ENCODE peak calls at places on chromosomes 1 and 21, in four cellular contexts. One of them, this sample, is unnamed.

GRCh38 chr1:225823811-225824261 is 13.9 kb downstream of the EPHX1 start:
- DNase-seq in fibroblast of lung: no peak
- DNase-seq in colonic mucosa: no peak
- DNase-seq in body of pancreas: no peak
- DNase-seq in this sample: no peak

GRCh38 chr1:44359234-44359937 is 4.3 kb upstream of the ERI3 start:
- DNase-seq in body of pancreas: no peak
- DNase-seq in fibroblast of lung: no peak
- DNase-seq in colonic mucosa: no peak
- DNase-seq in this sample: no peak

GRCh38 chr1:171251042-171251740 is 2.9 kb downstream of the FMO1 start:
- DNase-seq in body of pancreas: peak
- DNase-seq in fibroblast of lung: peak
- DNase-seq in colonic mucosa: peak
- DNase-seq in this sample: peak

GRCh38 chr1:161121838-161122237 is 3.9 kb downstream of the NIT1 start:
- DNase-seq in colonic mucosa: no peak
- DNase-seq in fibroblast of lung: no peak
- DNase-seq in body of pancreas: no peak
- DNase-seq in this sample: no peak

GRCh38 chr1:203519053-203519770 is 25.3 kb downstream of the OPTC start:
- DNase-seq in body of pancreas: peak
- DNase-seq in fibroblast of lung: peak
- DNase-seq in colonic mucosa: no peak
- DNase-seq in this sample: peak

GRCh38 chr1:17759114-17759513 is 4.0 kb downstream of the ACTL8 start:
- DNase-seq in fibroblast of lung: no peak
- DNase-seq in body of pancreas: no peak
- DNase-seq in colonic mucosa: peak
- DNase-seq in this sample: peak

GRCh38 chr1:45335732-45336365 is 4.1 kb upstream of the TOE1 start:
- DNase-seq in colonic mucosa: peak
- DNase-seq in fibroblast of lung: no peak
- DNase-seq in body of pancreas: no peak
- DNase-seq in this sample: no peak

GRCh38 chr1:156797212-156797871 is 19.3 kb downstream of the SH2D2A start:
- DNase-seq in fibroblast of lung: peak
- DNase-seq in colonic mucosa: peak
- DNase-seq in body of pancreas: peak
- DNase-seq in this sample: peak

GRCh38 chr1:75616436-75617433 is 5.8 kb upstream of the SLC44A5 start:
- DNase-seq in body of pancreas: no peak
- DNase-seq in fibroblast of lung: peak
- DNase-seq in colonic mucosa: no peak
- DNase-seq in this sample: peak

GRCh38 chr1:225921734-225922709 is 2.0 kb downstream of the PYCR2 start:
- DNase-seq in fibroblast of lung: peak
- DNase-seq in colonic mucosa: no peak
- DNase-seq in body of pancreas: peak
- DNase-seq in this sample: no peak

GRCh38 chr1:228006034-228006792 is 585 bp upstream of the WNT3A start:
- DNase-seq in fibroblast of lung: no peak
- DNase-seq in body of pancreas: no peak
- DNase-seq in colonic mucosa: no peak
- DNase-seq in this sample: peak

GRCh38 chr1:205538211-205538840 is 33.9 kb downstream of the CDK18 start:
- DNase-seq in body of pancreas: no peak
- DNase-seq in colonic mucosa: peak
- DNase-seq in fibroblast of lung: peak
- DNase-seq in this sample: peak

GRCh38 chr1:148353461-148354283 is 129.4 kb downstream of the PPIAL4G start:
- DNase-seq in fibroblast of lung: peak
- DNase-seq in body of pancreas: no peak
- DNase-seq in colonic mucosa: no peak
- DNase-seq in this sample: peak

GRCh38 chr1:202283991-202284390 is 57.7 kb downstream of the UBE2T start:
- DNase-seq in body of pancreas: no peak
- DNase-seq in fibroblast of lung: peak
- DNase-seq in colonic mucosa: no peak
- DNase-seq in this sample: no peak

GRCh38 chr21:34936874-34937563 is 112.1 kb downstream of the RUNX1 start:
- DNase-seq in body of pancreas: no peak
- DNase-seq in fibroblast of lung: no peak
- DNase-seq in colonic mucosa: no peak
- DNase-seq in this sample: no peak

GRCh38 chr1:94993931-94994645 is 67.2 kb upstream of the CNN3 start:
- DNase-seq in body of pancreas: no peak
- DNase-seq in fibroblast of lung: peak
- DNase-seq in colonic mucosa: no peak
- DNase-seq in this sample: no peak

GRCh38 chr1:203448521-203449061 is 27.0 kb upstream of the PRELP start:
- DNase-seq in body of pancreas: peak
- DNase-seq in fibroblast of lung: no peak
- DNase-seq in colonic mucosa: no peak
- DNase-seq in this sample: peak

GRCh38 chr1:184791199-184791935 is 36.7 kb upstream of the EDEM3 start:
- DNase-seq in body of pancreas: no peak
- DNase-seq in colonic mucosa: no peak
- DNase-seq in fibroblast of lung: peak
- DNase-seq in this sample: no peak

GRCh38 chr21:17688912-17689874 is 76.5 kb upstream of the BTG3 start:
- DNase-seq in colonic mucosa: peak
- DNase-seq in body of pancreas: peak
- DNase-seq in fibroblast of lung: peak
- DNase-seq in this sample: peak

GRCh38 chr1:117368116-117369108 is 1.2 kb downstream of the MAN1A2 start:
- DNase-seq in fibroblast of lung: no peak
- DNase-seq in body of pancreas: peak
- DNase-seq in colonic mucosa: peak
- DNase-seq in this sample: no peak

GRCh38 chr1:45543599-45544417 is 6.8 kb upstream of the AKR1A1 start:
- DNase-seq in colonic mucosa: peak
- DNase-seq in fibroblast of lung: peak
- DNase-seq in body of pancreas: peak
- DNase-seq in this sample: no peak

GRCh38 chr1:160006312-160006940 is 25.4 kb downstream of the PIGM start:
- DNase-seq in colonic mucosa: peak
- DNase-seq in body of pancreas: peak
- DNase-seq in fibroblast of lung: peak
- DNase-seq in this sample: peak

GRCh38 chr1:41152622-41153044 is 89.5 kb downstream of the SCMH1 start:
- DNase-seq in fibroblast of lung: peak
- DNase-seq in body of pancreas: peak
- DNase-seq in colonic mucosa: no peak
- DNase-seq in this sample: no peak

GRCh38 chr21:44846485-44847260 is 26.8 kb downstream of the PTTG1IP start:
- DNase-seq in body of pancreas: peak
- DNase-seq in colonic mucosa: peak
- DNase-seq in fibroblast of lung: peak
- DNase-seq in this sample: no peak

GRCh38 chr1:17441265-17441992 is 2.0 kb upstream of the RCC2 start:
- DNase-seq in colonic mucosa: no peak
- DNase-seq in fibroblast of lung: peak
- DNase-seq in body of pancreas: no peak
- DNase-seq in this sample: no peak

GRCh38 chr1:2519729-2520128 is 6.7 kb downstream of the PANK4 start:
- DNase-seq in body of pancreas: no peak
- DNase-seq in fibroblast of lung: no peak
- DNase-seq in colonic mucosa: no peak
- DNase-seq in this sample: no peak

GRCh38 chr1:97088386-97088785 is 366.8 kb downstream of the PTBP2 start:
- DNase-seq in fibroblast of lung: no peak
- DNase-seq in colonic mucosa: no peak
- DNase-seq in body of pancreas: no peak
- DNase-seq in this sample: no peak

GRCh38 chr1:65056234-65056633 is 89.9 kb upstream of the JAK1 start:
- DNase-seq in colonic mucosa: no peak
- DNase-seq in fibroblast of lung: no peak
- DNase-seq in body of pancreas: no peak
- DNase-seq in this sample: no peak

GRCh38 chr1:239999170-239999569 is 92.5 kb upstream of the FMN2 start:
- DNase-seq in colonic mucosa: no peak
- DNase-seq in body of pancreas: no peak
- DNase-seq in fibroblast of lung: no peak
- DNase-seq in this sample: no peak

GRCh38 chr21:17119466-17120297 is 393.2 kb upstream of the CXADR start:
- DNase-seq in body of pancreas: no peak
- DNase-seq in colonic mucosa: no peak
- DNase-seq in fibroblast of lung: no peak
- DNase-seq in this sample: no peak

GRCh38 chr1:6262570-6263420 is 1.9 kb upstream of the GPR153 start:
- DNase-seq in colonic mucosa: peak
- DNase-seq in fibroblast of lung: no peak
- DNase-seq in body of pancreas: peak
- DNase-seq in this sample: no peak

GRCh38 chr1:27342778-27343638 is 1.2 kb downstream of the SYTL1 start:
- DNase-seq in fibroblast of lung: no peak
- DNase-seq in body of pancreas: peak
- DNase-seq in colonic mucosa: peak
- DNase-seq in this sample: peak

GRCh38 chr1:27341525-27342252 is at the start of gene SYTL1:
- DNase-seq in body of pancreas: peak
- DNase-seq in colonic mucosa: peak
- DNase-seq in fibroblast of lung: peak
- DNase-seq in this sample: peak

GRCh38 chr1:27342391-27342777 is 562 bp downstream of the SYTL1 start:
- DNase-seq in fibroblast of lung: no peak
- DNase-seq in body of pancreas: no peak
- DNase-seq in colonic mucosa: no peak
- DNase-seq in this sample: peak

GRCh38 chr1:27345272-27345671 is 3.5 kb downstream of the SYTL1 start:
- DNase-seq in fibroblast of lung: no peak
- DNase-seq in body of pancreas: no peak
- DNase-seq in colonic mucosa: no peak
- DNase-seq in this sample: peak

DNA sequence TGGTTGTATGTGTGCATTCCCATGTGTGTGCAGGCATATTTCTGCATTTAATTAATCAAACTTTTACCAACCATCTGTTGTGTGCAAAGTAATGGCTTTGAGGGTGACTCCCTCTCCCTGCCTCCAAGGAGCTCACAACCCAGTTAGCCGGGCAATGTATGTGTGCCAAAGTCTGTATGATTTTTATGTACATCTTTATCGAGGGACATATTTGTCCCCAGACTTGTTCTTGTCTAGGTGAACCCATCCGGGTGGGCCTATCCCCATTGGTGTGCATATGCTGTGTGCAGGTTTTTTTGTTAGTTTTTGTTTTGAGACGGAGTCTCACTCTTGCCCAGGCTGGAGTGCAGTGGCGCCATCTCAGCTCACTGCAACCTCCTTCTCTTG is 1.8 kb downstream of the SYTL1 start:
- DNase-seq in body of pancreas: no peak
- DNase-seq in colonic mucosa: no peak
- DNase-seq in fibroblast of lung: no peak
- DNase-seq in this sample: peak
- H3K27ac ChIP-seq in body of pancreas: peak
- H3K27ac ChIP-seq in colonic mucosa: no peak
- H3K27ac ChIP-seq in fibroblast of lung: no peak
- H3K27ac ChIP-seq in this sample: no peak

DNA sequence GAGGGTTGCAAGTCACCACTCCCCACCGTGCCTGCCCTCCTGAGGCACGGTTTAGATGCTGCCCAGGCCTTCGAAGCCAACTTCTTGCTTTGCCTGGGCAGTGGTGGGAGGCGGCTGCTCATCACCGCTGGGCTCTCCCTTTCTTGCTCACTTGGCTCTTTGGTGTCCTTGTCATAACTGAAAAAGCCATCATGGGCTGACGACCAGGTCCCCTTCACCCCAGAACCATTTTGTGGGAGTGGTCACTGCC is 18.2 kb upstream of the KANK4 start:
- DNase-seq in fibroblast of lung: no peak
- DNase-seq in colonic mucosa: no peak
- DNase-seq in body of pancreas: no peak
- DNase-seq in this sample: no peak
- H3K27ac ChIP-seq in fibroblast of lung: no peak
- H3K27ac ChIP-seq in colonic mucosa: no peak
- H3K27ac ChIP-seq in body of pancreas: no peak
- H3K27ac ChIP-seq in this sample: peak

GRCh38 chr21:43766734-43767497 is 9.2 kb downstream of the CSTB start:
- DNase-seq in body of pancreas: peak
- DNase-seq in colonic mucosa: peak
- DNase-seq in fibroblast of lung: no peak
- DNase-seq in this sample: no peak

GRCh38 chr21:43767498-43767979 is 8.6 kb downstream of the CSTB start:
- DNase-seq in body of pancreas: no peak
- DNase-seq in fibroblast of lung: no peak
- DNase-seq in colonic mucosa: no peak
- DNase-seq in this sample: no peak

GRCh38 chr21:43769325-43769958 is 6.7 kb downstream of the CSTB start:
- DNase-seq in fibroblast of lung: no peak
- DNase-seq in colonic mucosa: no peak
- DNase-seq in body of pancreas: no peak
- DNase-seq in this sample: no peak

GRCh38 chr21:43768868-43769167 is 7.3 kb downstream of the CSTB start:
- DNase-seq in body of pancreas: no peak
- DNase-seq in colonic mucosa: no peak
- DNase-seq in fibroblast of lung: no peak
- DNase-seq in this sample: peak

DNA sequence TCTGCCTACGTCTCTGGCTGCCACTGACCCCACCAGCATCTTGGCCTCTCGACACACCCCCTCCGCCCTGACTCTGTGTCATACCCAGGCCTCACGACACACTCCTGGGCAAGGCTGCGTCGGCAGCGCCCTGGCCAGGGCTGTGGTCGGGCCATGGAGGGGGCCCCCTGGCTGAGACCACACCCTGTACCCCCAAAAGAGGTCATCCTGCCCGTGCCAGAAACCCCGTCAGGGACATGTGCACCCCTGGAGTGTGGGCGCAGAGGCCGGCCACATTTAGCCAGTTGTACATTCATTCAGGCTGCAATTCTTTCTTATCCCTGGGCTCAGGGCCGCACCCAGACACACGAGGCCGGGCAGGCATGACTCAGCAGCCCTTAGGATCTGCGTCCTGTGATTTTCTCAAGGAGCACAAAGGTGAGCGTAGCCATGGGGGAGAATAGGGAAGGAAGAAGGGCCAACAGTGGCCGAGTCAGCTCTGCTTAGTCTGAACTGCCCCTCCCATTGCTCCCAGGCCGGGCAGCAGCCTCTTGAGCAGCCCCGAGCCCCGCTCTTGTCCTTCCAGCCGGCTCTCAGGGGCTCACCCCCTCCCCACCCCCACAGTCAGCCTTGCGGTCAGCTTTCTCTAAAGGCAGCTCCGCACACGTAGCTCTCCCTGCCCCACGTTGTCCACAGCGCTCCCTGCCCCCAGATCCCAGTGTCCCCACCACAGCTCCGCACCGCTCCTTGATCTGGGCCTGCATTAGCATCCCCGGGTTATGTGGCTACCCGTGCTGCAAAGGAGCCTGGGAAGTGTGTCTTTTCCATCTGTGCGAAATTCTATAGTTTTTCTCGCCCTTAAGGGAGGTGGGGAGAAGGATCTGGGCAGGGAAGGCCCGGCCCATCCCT is 7.9 kb downstream of the CSTB start:
- DNase-seq in colonic mucosa: peak
- DNase-seq in fibroblast of lung: peak
- DNase-seq in body of pancreas: peak
- DNase-seq in this sample: peak
- H3K27ac ChIP-seq in colonic mucosa: no peak
- H3K27ac ChIP-seq in fibroblast of lung: no peak
- H3K27ac ChIP-seq in body of pancreas: no peak
- H3K27ac ChIP-seq in this sample: peak

GRCh38 chr1:21853130-21853424 is 41.0 kb downstream of the LDLRAD2 start:
- DNase-seq in colonic mucosa: no peak
- DNase-seq in body of pancreas: no peak
- DNase-seq in fibroblast of lung: no peak
- DNase-seq in this sample: no peak
- H3K27ac ChIP-seq in colonic mucosa: no peak
- H3K27ac ChIP-seq in body of pancreas: no peak
- H3K27ac ChIP-seq in fibroblast of lung: no peak
- H3K27ac ChIP-seq in this sample: no peak

This sample was measured in endodermal cell.